ENCODE peak calls at places on chromosome 16, in nine cellular contexts. A is left colon; V is kidney; C is stimulated activated CD4-positive, alpha-beta T cell treated with anti-CD3 and anti-CD28 coated beads, Interleukin-4, amount 100 ng/mL, for 4 hours; U is activated T-cell treated with anti-CD3 and anti-CD28 coated beads for 24 hours; G is lower leg skin; N is stimulated activated CD8-positive, alpha-beta memory T cell treated with anti-CD3 and anti-CD28 coated beads, Interleukin-12 subunit alpha, Interleukin-12 subunit beta, amount 100 ng/mL, for 4 hours; H is NCI-H1092; O is germinal center. L is an unnamed sample.

GRCh38 chr16:28155293-28155692 is 56.5 kb downstream of the XPO6 start:
- DNase-seq in O (no peak), N (no peak), G (no peak), U (no peak), C (no peak), V (no peak), H (no peak), A (no peak), L (no peak)

GRCh38 chr16:88941933-88942909 is 34.8 kb downstream of the CBFA2T3 start:
- DNase-seq in A (peak), N (peak), O (peak), H (peak), C (peak), V (no peak), U (peak), G (no peak), L (no peak)

GRCh38 chr16:77307764-77308561 is 108.8 kb downstream of the SYCE1L start:
- DNase-seq in N (no peak), V (no peak), O (no peak), U (no peak), G (no peak), A (no peak), C (no peak), H (no peak), L (no peak)

GRCh38 chr16:81912395-81912794 is 98.9 kb downstream of the SDR42E1 start:
- DNase-seq in H (no peak), U (no peak), O (no peak), G (no peak), C (no peak), A (no peak), N (no peak), V (no peak), L (no peak)

GRCh38 chr16:67719778-67720144 is 645 bp upstream of the GFOD2 start:
- DNase-seq in O (peak), V (no peak), U (no peak), G (peak), A (peak), C (peak), H (no peak), N (no peak), L (no peak)

GRCh38 chr16:85394511-85395206 is 218.5 kb upstream of the GSE1 start:
- DNase-seq in C (no peak), H (no peak), N (no peak), G (no peak), V (peak), O (no peak), U (no peak), A (no peak), L (no peak)

GRCh38 chr16:5430598-5430997 is 333.0 kb upstream of the EEF2KMT start:
- DNase-seq in N (no peak), H (no peak), C (no peak), V (no peak), O (no peak), A (no peak), G (no peak), U (no peak), L (no peak)

GRCh38 chr16:1706386-1707192 is 594 bp downstream of the MAPK8IP3 start:
- DNase-seq in A (no peak), H (no peak), V (no peak), U (peak), N (peak), O (peak), G (no peak), C (peak), L (no peak)

GRCh38 chr16:80733366-80733901 is 71.0 kb downstream of the CDYL2 start:
- DNase-seq in G (no peak), O (no peak), C (no peak), V (no peak), H (no peak), U (no peak), N (no peak), A (no peak), L (no peak)

GRCh38 chr16:67942200-67942509 is 1.8 kb downstream of the LCAT start:
- DNase-seq in V (no peak), O (peak), G (no peak), A (peak), U (no peak), N (no peak), H (no peak), C (peak), L (no peak)

GRCh38 chr16:48323783-48324775 is 61.1 kb downstream of the SIAH1 start:
- DNase-seq in V (no peak), O (no peak), A (no peak), G (no peak), H (no peak), C (no peak), U (no peak), N (no peak), L (no peak)

GRCh38 chr16:47732806-47733150 is 271.6 kb downstream of the PHKB start:
- DNase-seq in H (no peak), G (no peak), A (no peak), O (no peak), U (no peak), C (no peak), V (no peak), N (no peak), L (peak)

GRCh38 chr16:249431-249830 is 14.8 kb downstream of the FAM234A start:
- DNase-seq in A (no peak), O (no peak), N (no peak), G (no peak), C (no peak), U (no peak), H (no peak), V (peak), L (no peak)

GRCh38 chr16:19130852-19131808 is 17.4 kb downstream of the ITPRIPL2 start:
- DNase-seq in U (no peak), G (no peak), H (no peak), O (no peak), V (peak), A (peak), N (no peak), C (no peak), L (no peak)

GRCh38 chr16:24178496-24178895 is 77.6 kb upstream of the CACNG3 start:
- DNase-seq in O (no peak), A (no peak), G (no peak), U (no peak), C (no peak), H (no peak), V (no peak), N (no peak), L (no peak)

GRCh38 chr16:1392826-1393225 is 21.7 kb downstream of the UNKL start:
- DNase-seq in A (no peak), H (no peak), C (no peak), O (no peak), U (no peak), V (no peak), N (no peak), G (no peak), L (no peak)

GRCh38 chr16:15949210-15950166 is at the start of gene ABCC1:
- DNase-seq in H (peak), U (peak), G (no peak), N (peak), A (peak), C (peak), O (peak), V (peak), L (peak)

GRCh38 chr16:87324411-87325275 is 7.5 kb upstream of the C16orf95 start:
- DNase-seq in C (peak), G (no peak), O (peak), U (peak), H (peak), N (no peak), A (peak), V (peak), L (no peak)

GRCh38 chr16:50440991-50441390 is 72.2 kb upstream of the BRD7 start:
- DNase-seq in N (no peak), V (no peak), A (no peak), O (no peak), G (no peak), U (no peak), C (no peak), H (no peak), L (no peak)

GRCh38 chr16:72939247-72939646 is 108.7 kb downstream of the ZFHX3 start:
- DNase-seq in O (no peak), H (no peak), N (no peak), A (peak), G (peak), U (no peak), C (no peak), V (peak), L (no peak)

GRCh38 chr16:21560462-21560861 is 38.9 kb upstream of the METTL9 start:
- DNase-seq in G (no peak), U (no peak), H (no peak), A (no peak), O (no peak), C (no peak), V (no peak), N (no peak), L (no peak)

GRCh38 chr16:78212674-78213073 is 113.2 kb downstream of the WWOX start:
- DNase-seq in U (no peak), V (no peak), G (no peak), H (no peak), C (no peak), O (no peak), N (no peak), A (no peak), L (no peak)

GRCh38 chr16:67779256-67780014 is 26.9 kb downstream of the RANBP10 start:
- DNase-seq in H (no peak), N (no peak), A (no peak), C (no peak), V (no peak), O (no peak), U (no peak), G (no peak), L (no peak)

GRCh38 chr16:47732122-47732805 is 271.1 kb downstream of the PHKB start:
- DNase-seq in V (no peak), A (no peak), G (no peak), U (no peak), O (no peak), C (no peak), H (no peak), N (no peak), L (peak)

GRCh38 chr16:14263011-14263410 is 191.9 kb downstream of the MRTFB start:
- DNase-seq in C (no peak), G (no peak), H (no peak), V (no peak), O (no peak), N (no peak), A (no peak), U (no peak), L (no peak)

GRCh38 chr16:54430491-54431030 is 144.0 kb upstream of the IRX3 start:
- DNase-seq in C (no peak), N (no peak), U (no peak), H (no peak), G (no peak), A (no peak), O (no peak), V (no peak), L (no peak)

GRCh38 chr16:4200000-4200780 is 41.7 kb downstream of the SRL start:
- DNase-seq in H (peak), N (no peak), A (peak), O (peak), G (peak), V (peak), C (no peak), U (no peak), L (no peak)

L was measured in NK-92 treated with Interleukin-12 subunit alpha and Interleukin-12 subunit beta, amount 100 ng/mL, for 24 hours.